ENCODE peak calls at places on chromosomes 5 and 9, in four cellular contexts. N is omental fat pad, M is gastrocnemius medialis, J is fibroblast of lung. P is an unnamed sample.

GRCh38 chr9:76200315-76200714 is 193.9 kb downstream of the RFK start:
- DNase-seq in N (no peak), M (no peak), J (peak; percentile 41), P (no peak)

GRCh38 chr9:114777841-114778240 is 28.0 kb downstream of the TNFSF15 start:
- DNase-seq in N (no peak), M (no peak), J (no peak), P (no peak)

GRCh38 chr5:84274585-84275468 is 109.9 kb downstream of the EDIL3 start:
- DNase-seq in N (no peak), M (no peak), J (peak; percentile 60), P (no peak)

GRCh38 chr9:93824386-93825294 is 130.5 kb downstream of the BARX1 start:
- DNase-seq in N (no peak), M (no peak), J (no peak), P (no peak)

GRCh38 chr5:157681048-157681447 is 9.7 kb downstream of the C5orf52 start:
- DNase-seq in N (no peak), M (no peak), J (no peak), P (no peak)

GRCh38 chr5:139698461-139699146 is 50.5 kb downstream of the CXXC5 start:
- DNase-seq in N (peak; percentile 52), M (no peak), J (peak; percentile 85), P (peak; percentile 47)

GRCh38 chr9:3498691-3499090 is 27.1 kb downstream of the RFX3 start:
- DNase-seq in N (no peak), M (no peak), J (peak; percentile 36), P (no peak)

GRCh38 chr5:82987188-82987587 is 90.0 kb downstream of the TMEM167A start:
- DNase-seq in N (no peak), M (no peak), J (no peak), P (no peak)

GRCh38 chr9:7542648-7543165 is 256.9 kb downstream of the DMAC1 start:
- DNase-seq in N (no peak), M (no peak), J (no peak), P (no peak)

GRCh38 chr5:78984020-78984610 is 995 bp downstream of the ARSB start:
- DNase-seq in N (no peak), M (no peak), J (no peak), P (no peak)

GRCh38 chr9:97670586-97670985 is 26.6 kb downstream of the XPA start:
- DNase-seq in N (no peak), M (no peak), J (no peak), P (no peak)

GRCh38 chr5:90446961-90447360 is 27.6 kb downstream of the MBLAC2 start:
- DNase-seq in N (no peak), M (no peak), J (peak; percentile 60), P (no peak)

GRCh38 chr5:95958308-95959014 is 3.2 kb downstream of the ELL2 start:
- DNase-seq in N (no peak), M (no peak), J (peak; percentile 43), P (peak; percentile 77)

GRCh38 chr5:142621227-142621626 is 64.7 kb downstream of the FGF1 start:
- DNase-seq in N (no peak), M (no peak), J (peak; percentile 81), P (no peak)

GRCh38 chr5:108743344-108743743 is 4.4 kb upstream of the FER start:
- DNase-seq in N (no peak), M (no peak), J (no peak), P (no peak)

GRCh38 chr5:141840826-141841360 is 37.3 kb downstream of the PCDH1 start:
- DNase-seq in N (no peak), M (no peak), J (no peak), P (no peak)

GRCh38 chr5:91641730-91642350 is 258.7 kb upstream of the ARRDC3 start:
- DNase-seq in N (no peak), M (no peak), J (peak; percentile 76), P (no peak)

GRCh38 chr5:32785639-32786216 is 74.6 kb downstream of the NPR3 start:
- DNase-seq in N (no peak), M (no peak), J (peak; percentile 93), P (no peak)

GRCh38 chr5:74766348-74766886 is 500 bp downstream of the GFM2 start:
- DNase-seq in N (no peak), M (no peak), J (peak; percentile 73), P (no peak)

GRCh38 chr5:168365581-168366081 is 74.2 kb downstream of the WWC1 start:
- DNase-seq in N (peak; percentile 32), M (no peak), J (peak; percentile 59), P (peak; percentile 28)

GRCh38 chr5:9658726-9659125 is 28.6 kb upstream of the TAS2R1 start:
- DNase-seq in N (no peak), M (no peak), J (no peak), P (no peak)

DNA sequence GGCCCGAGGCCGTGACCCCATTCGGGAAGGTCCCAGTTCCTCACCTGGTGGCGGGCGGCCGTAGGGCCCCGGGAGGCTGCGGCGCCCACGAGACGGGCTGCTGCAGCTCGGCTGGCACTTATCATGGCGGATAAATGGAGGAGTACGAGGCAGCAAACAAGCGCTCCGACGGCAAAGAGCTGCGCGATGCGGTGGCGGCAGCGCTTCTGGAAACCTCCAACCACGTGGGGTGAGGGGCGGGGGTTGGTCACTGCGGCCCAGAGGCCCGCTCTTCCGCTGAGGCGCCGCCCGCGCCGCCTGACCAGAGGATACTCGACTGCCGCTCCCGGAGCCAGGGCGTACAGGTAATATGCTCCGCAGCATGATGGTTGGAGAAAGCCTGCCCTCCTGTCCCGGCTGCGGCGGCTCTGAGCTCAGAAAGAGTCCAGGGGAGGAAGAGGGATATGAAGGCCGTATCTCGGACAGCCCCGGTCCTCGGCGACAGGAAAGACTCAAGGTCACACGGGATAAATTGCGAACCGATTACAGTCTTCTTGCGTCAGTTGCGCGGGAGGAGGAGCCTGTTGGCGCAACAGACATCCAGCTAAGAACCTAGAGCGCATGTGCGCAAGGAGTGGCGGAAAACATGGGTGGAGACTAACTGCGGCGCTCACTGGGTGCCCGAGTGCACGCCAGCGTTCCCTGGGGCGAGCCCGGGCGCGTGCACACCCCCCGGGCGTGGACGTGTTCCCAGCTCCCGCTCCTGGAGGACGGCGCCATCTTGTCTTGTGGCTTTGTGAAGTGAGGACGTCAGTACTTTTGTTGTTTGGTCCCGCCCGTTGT is at the start of gene HSPA9:
- DNase-seq in N (peak; percentile 91), M (peak; percentile 98), J (peak; percentile 100), P (peak; percentile 96)
- TF ChIP-seq CTCF in N (no peak), M (peak; percentile 61), J (no peak), P (no peak)

DNA sequence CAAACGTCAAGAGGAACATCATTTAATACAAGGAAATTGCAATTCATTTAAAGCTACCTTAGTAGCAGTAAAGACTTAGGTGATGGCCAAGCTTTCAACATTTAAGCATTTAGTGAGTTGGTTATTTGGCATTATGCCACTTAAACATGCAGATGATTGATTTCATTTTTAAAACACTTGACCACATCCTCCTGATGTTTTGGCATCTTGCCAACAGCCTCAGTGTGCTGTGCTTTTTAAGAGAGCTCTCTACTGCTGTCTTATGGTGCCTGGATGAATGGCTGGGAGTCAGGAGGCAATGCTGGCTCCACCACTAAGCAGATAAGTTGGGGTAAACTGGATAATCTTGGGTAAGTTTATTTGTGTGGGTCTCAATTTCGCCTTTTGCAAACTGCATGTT is 364.5 kb downstream of the MAN2A1 start:
- DNase-seq in N (no peak), M (no peak), J (peak; percentile 84), P (peak; percentile 14)
- TF ChIP-seq CTCF in N (no peak), M (no peak), J (peak; percentile 34), P (peak; percentile 37)

DNA sequence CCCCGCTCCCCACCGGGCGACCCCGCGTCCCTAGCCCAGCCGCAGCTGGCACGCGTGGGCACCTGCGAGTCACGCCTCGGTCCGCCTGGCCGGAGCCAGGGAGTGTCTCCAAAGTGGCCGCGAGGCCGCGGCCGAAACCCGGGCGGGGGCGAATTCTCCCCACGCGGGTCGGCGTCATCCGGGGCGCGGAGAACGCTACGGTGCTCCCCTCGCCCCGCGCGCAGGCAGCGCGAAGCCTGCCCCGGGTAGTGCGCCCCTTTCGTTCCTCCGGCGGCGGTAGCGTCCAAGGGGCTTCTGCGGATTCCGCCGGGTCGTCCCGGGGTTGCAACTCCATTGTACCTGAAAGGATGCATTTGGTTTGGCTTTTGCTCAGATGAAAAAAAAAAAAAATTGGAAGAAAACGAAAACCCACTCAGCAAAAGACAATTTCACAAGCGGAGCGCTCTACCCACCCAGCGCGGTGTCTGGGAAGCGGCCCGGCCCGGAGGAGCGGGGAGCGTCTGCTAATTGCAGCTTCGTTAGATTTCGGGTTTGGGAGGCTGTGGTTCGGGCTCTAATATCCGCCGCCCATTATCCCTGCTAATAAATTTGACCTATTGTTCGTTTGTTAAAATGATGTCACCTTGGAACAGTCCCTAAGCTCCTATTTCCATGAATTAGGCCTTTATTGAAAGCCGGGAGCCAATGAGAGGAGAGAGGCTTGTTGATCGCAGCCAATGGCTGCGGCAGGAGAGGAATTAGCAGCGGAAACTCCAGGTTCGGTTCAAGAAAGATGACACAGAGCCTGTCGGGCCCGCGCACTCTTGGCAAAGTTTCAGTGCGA is at the start of gene TLX3:
- DNase-seq in N (no peak), M (no peak), J (peak; percentile 31), P (no peak)
- TF ChIP-seq CTCF in N (no peak), M (no peak), J (no peak), P (no peak)

DNA sequence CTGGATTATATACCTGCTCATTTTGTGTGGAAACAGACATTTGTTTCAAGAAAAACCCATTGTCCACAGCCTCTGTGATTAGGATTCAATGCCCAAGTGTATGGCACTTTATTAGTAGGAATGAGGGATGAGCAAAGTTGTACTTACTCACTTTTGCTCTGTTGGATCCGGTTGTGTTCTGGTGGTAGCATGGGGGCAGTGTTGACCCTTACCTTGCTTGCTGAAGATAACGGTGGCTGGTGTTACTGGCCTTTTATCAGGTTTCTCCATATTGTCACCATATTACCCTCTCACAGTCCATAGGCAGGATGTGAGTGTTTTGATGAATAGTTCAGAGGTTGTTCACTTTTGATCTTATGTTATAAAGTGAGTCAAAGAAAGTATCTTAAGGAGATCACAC is 42.7 kb upstream of the NUDT12 start:
- DNase-seq in N (no peak), M (no peak), J (no peak), P (no peak)
- TF ChIP-seq CTCF in N (no peak), M (no peak), J (no peak), P (no peak)

GRCh38 chr5:154868702-154869101 is 10.3 kb downstream of the CNOT8 start:
- DNase-seq in N (no peak), M (peak; percentile 14), J (no peak), P (no peak)
- TF ChIP-seq CTCF in N (no peak), M (no peak), J (no peak), P (no peak)

P was measured in ascending aorta.